ENCODE peak calls at places on chromosomes 3 and 15, in five cellular contexts. One of them, this sample, is unnamed.

GRCh38 chr15:20340931-20341661 is 200.5 kb downstream of the GOLGA6L6 start:
- DNase-seq in GM06990: no peak
- DNase-seq in fibroblast of mammary gland: no peak
- DNase-seq in heart left ventricle: peak; percentile 76
- DNase-seq in sigmoid colon: peak; percentile 92
- DNase-seq in this sample: peak; percentile 47

GRCh38 chr15:45454825-45455224 is 67.7 kb downstream of the SLC30A4 start:
- DNase-seq in GM06990: peak; percentile 63
- DNase-seq in fibroblast of mammary gland: peak; percentile 97
- DNase-seq in heart left ventricle: peak; percentile 66
- DNase-seq in sigmoid colon: peak; percentile 80
- DNase-seq in this sample: no peak

GRCh38 chr3:135556184-135556583 is 409.3 kb upstream of the PPP2R3A start:
- DNase-seq in GM06990: no peak
- DNase-seq in fibroblast of mammary gland: no peak
- DNase-seq in heart left ventricle: no peak
- DNase-seq in sigmoid colon: no peak
- DNase-seq in this sample: no peak

GRCh38 chr3:190117995-190118394 is 2.7 kb downstream of the P3H2 start:
- DNase-seq in GM06990: no peak
- DNase-seq in fibroblast of mammary gland: no peak
- DNase-seq in heart left ventricle: no peak
- DNase-seq in sigmoid colon: no peak
- DNase-seq in this sample: no peak

GRCh38 chr15:59931642-59932296 is 72.3 kb upstream of the FOXB1 start:
- DNase-seq in GM06990: no peak
- DNase-seq in fibroblast of mammary gland: no peak
- DNase-seq in heart left ventricle: no peak
- DNase-seq in sigmoid colon: no peak
- DNase-seq in this sample: no peak

GRCh38 chr15:65393091-65393490 is 15.3 kb upstream of the IGDCC3 start:
- DNase-seq in GM06990: no peak
- DNase-seq in fibroblast of mammary gland: no peak
- DNase-seq in heart left ventricle: no peak
- DNase-seq in sigmoid colon: no peak
- DNase-seq in this sample: no peak

GRCh38 chr3:118970819-118971218 is 63.8 kb downstream of the IGSF11 start:
- DNase-seq in GM06990: no peak
- DNase-seq in fibroblast of mammary gland: no peak
- DNase-seq in heart left ventricle: peak; percentile 37
- DNase-seq in sigmoid colon: no peak
- DNase-seq in this sample: no peak

GRCh38 chr15:33119865-33120264 is 74.6 kb downstream of the FMN1 start:
- DNase-seq in GM06990: no peak
- DNase-seq in fibroblast of mammary gland: no peak
- DNase-seq in heart left ventricle: no peak
- DNase-seq in sigmoid colon: no peak
- DNase-seq in this sample: no peak

GRCh38 chr3:172040976-172041963 is 1.9 kb downstream of the FNDC3B start:
- DNase-seq in GM06990: no peak
- DNase-seq in fibroblast of mammary gland: peak; percentile 48
- DNase-seq in heart left ventricle: no peak
- DNase-seq in sigmoid colon: no peak
- DNase-seq in this sample: no peak

GRCh38 chr3:150238995-150239612 is 169.0 kb upstream of the TSC22D2 start:
- DNase-seq in GM06990: no peak
- DNase-seq in fibroblast of mammary gland: no peak
- DNase-seq in heart left ventricle: no peak
- DNase-seq in sigmoid colon: no peak
- DNase-seq in this sample: no peak
- TF ChIP-seq CTCF in GM06990: peak; percentile 38
- TF ChIP-seq CTCF in fibroblast of mammary gland: peak; percentile 28
- TF ChIP-seq CTCF in heart left ventricle: no peak
- TF ChIP-seq CTCF in sigmoid colon: no peak
- TF ChIP-seq CTCF in this sample: no peak

GRCh38 chr3:177804032-177804431 is 606.8 kb upstream of the TBL1XR1 start:
- DNase-seq in GM06990: no peak
- DNase-seq in fibroblast of mammary gland: no peak
- DNase-seq in heart left ventricle: no peak
- DNase-seq in sigmoid colon: no peak
- DNase-seq in this sample: no peak

GRCh38 chr3:177800565-177800964 is 603.3 kb upstream of the TBL1XR1 start:
- DNase-seq in GM06990: no peak
- DNase-seq in fibroblast of mammary gland: peak; percentile 55
- DNase-seq in heart left ventricle: no peak
- DNase-seq in sigmoid colon: no peak
- DNase-seq in this sample: no peak

GRCh38 chr3:177804646-177805045 is 607.4 kb upstream of the TBL1XR1 start:
- DNase-seq in GM06990: no peak
- DNase-seq in fibroblast of mammary gland: no peak
- DNase-seq in heart left ventricle: no peak
- DNase-seq in sigmoid colon: no peak
- DNase-seq in this sample: no peak

GRCh38 chr3:177803495-177803894 is 606.2 kb upstream of the TBL1XR1 start:
- DNase-seq in GM06990: no peak
- DNase-seq in fibroblast of mammary gland: no peak
- DNase-seq in heart left ventricle: no peak
- DNase-seq in sigmoid colon: no peak
- DNase-seq in this sample: no peak

GRCh38 chr3:177802151-177802900 is 605.0 kb upstream of the TBL1XR1 start:
- DNase-seq in GM06990: no peak
- DNase-seq in fibroblast of mammary gland: peak; percentile 74
- DNase-seq in heart left ventricle: no peak
- DNase-seq in sigmoid colon: no peak
- DNase-seq in this sample: no peak
- TF ChIP-seq CTCF in GM06990: no peak
- TF ChIP-seq CTCF in fibroblast of mammary gland: no peak
- TF ChIP-seq CTCF in heart left ventricle: no peak
- TF ChIP-seq CTCF in sigmoid colon: no peak
- TF ChIP-seq CTCF in this sample: no peak

DNA sequence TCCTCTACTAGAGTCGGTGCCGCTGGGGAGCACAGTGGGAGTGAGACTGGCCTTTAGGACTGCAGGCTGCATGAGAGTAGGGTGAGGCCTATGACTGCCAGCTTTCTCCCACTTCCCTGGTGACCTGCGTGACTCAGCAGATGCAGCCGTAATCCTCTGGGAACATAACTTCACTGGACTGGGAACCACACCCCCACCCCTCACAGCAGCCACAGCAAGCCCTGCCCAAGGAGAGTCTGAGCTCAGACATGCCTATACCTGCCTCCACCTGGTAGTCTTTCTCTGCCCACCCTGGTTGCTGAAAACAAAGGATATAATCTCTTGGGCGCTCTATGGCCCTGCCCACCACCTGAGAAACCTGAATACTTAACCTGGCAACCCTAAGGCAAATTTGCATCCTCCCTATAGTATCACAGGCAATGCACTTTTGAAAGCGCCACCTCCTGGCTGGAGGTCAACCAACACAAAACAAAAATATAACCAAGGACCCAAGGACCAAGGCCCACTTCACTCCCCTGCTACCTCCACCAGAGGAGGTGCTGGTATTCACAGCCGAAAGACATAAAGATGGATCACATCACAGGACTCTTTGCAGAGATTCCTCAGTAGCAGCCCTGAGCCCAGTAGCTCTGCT is 308.9 kb downstream of the CTNNB1 start:
- DNase-seq in GM06990: no peak
- DNase-seq in fibroblast of mammary gland: peak; percentile 19
- DNase-seq in heart left ventricle: no peak
- DNase-seq in sigmoid colon: no peak
- DNase-seq in this sample: no peak
- TF ChIP-seq CTCF in GM06990: peak; percentile 10
- TF ChIP-seq CTCF in fibroblast of mammary gland: no peak
- TF ChIP-seq CTCF in heart left ventricle: no peak
- TF ChIP-seq CTCF in sigmoid colon: no peak
- TF ChIP-seq CTCF in this sample: no peak

DNA sequence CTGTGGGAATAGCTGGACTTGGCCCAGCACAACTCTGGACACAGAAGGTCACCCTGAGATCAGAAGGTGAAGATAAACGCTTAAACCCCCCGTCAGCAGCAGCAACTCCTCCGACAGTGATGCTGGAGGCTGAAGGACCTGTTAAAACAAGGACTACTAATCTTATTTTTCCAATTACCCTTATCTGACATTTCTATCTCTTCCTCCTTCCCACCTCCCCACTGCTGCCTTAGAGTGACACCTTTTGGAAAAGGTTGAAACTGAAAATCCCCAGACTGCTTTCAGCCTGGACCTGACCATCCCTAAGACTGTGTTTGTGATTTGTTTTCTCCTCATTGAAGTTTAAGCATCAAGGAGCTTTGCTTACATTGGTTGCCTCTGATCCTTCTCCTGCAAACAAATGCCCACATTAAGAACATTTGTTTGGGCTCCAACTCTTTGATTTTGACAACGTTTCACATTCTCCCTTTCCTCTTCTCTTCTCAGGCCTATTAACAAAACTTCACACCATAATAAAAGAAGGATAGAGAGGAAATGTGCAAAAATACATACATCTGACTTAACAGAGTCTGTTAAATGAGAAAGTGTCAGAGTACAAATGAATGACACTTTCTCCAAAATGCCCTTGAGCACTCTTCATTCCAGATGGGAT is 410.6 kb upstream of the WNT5A start:
- DNase-seq in GM06990: no peak
- DNase-seq in fibroblast of mammary gland: peak; percentile 2
- DNase-seq in heart left ventricle: no peak
- DNase-seq in sigmoid colon: no peak
- DNase-seq in this sample: no peak
- TF ChIP-seq CTCF in GM06990: peak; percentile 4
- TF ChIP-seq CTCF in fibroblast of mammary gland: peak; percentile 6
- TF ChIP-seq CTCF in heart left ventricle: no peak
- TF ChIP-seq CTCF in sigmoid colon: peak; percentile 12
- TF ChIP-seq CTCF in this sample: no peak

GRCh38 chr3:163481738-163482137 is 1596.6 kb downstream of the SI start:
- DNase-seq in GM06990: no peak
- DNase-seq in fibroblast of mammary gland: no peak
- DNase-seq in heart left ventricle: no peak
- DNase-seq in sigmoid colon: no peak
- DNase-seq in this sample: no peak

GRCh38 chr3:163482695-163483094 is 1595.6 kb downstream of the SI start:
- DNase-seq in GM06990: no peak
- DNase-seq in fibroblast of mammary gland: no peak
- DNase-seq in heart left ventricle: no peak
- DNase-seq in sigmoid colon: no peak
- DNase-seq in this sample: no peak
- TF ChIP-seq CTCF in GM06990: no peak
- TF ChIP-seq CTCF in fibroblast of mammary gland: no peak
- TF ChIP-seq CTCF in heart left ventricle: no peak
- TF ChIP-seq CTCF in sigmoid colon: no peak
- TF ChIP-seq CTCF in this sample: no peak

GRCh38 chr15:25608926-25609325 is 170.1 kb upstream of the UBE3A start:
- DNase-seq in GM06990: no peak
- DNase-seq in fibroblast of mammary gland: no peak
- DNase-seq in heart left ventricle: no peak
- DNase-seq in sigmoid colon: no peak
- DNase-seq in this sample: no peak
- TF ChIP-seq CTCF in GM06990: no peak
- TF ChIP-seq CTCF in fibroblast of mammary gland: no peak
- TF ChIP-seq CTCF in heart left ventricle: no peak
- TF ChIP-seq CTCF in sigmoid colon: no peak
- TF ChIP-seq CTCF in this sample: no peak

GRCh38 chr15:52463638-52464037 is 65.0 kb downstream of the MYO5A start:
- DNase-seq in GM06990: no peak
- DNase-seq in fibroblast of mammary gland: peak; percentile 46
- DNase-seq in heart left ventricle: no peak
- DNase-seq in sigmoid colon: no peak
- DNase-seq in this sample: no peak
- TF ChIP-seq CTCF in GM06990: peak; percentile 25
- TF ChIP-seq CTCF in fibroblast of mammary gland: peak; percentile 15
- TF ChIP-seq CTCF in heart left ventricle: no peak
- TF ChIP-seq CTCF in sigmoid colon: no peak
- TF ChIP-seq CTCF in this sample: no peak

GRCh38 chr3:163490119-163490518 is 1588.2 kb downstream of the SI start:
- DNase-seq in GM06990: no peak
- DNase-seq in fibroblast of mammary gland: peak; percentile 41
- DNase-seq in heart left ventricle: no peak
- DNase-seq in sigmoid colon: no peak
- DNase-seq in this sample: peak; percentile 73
- TF ChIP-seq CTCF in GM06990: peak; percentile 51
- TF ChIP-seq CTCF in fibroblast of mammary gland: peak; percentile 53
- TF ChIP-seq CTCF in heart left ventricle: no peak
- TF ChIP-seq CTCF in sigmoid colon: peak; percentile 31
- TF ChIP-seq CTCF in this sample: peak; percentile 49

This sample was measured in glutamatergic neuron.